ENCODE peak calls at places on chromosomes 4 and X, in ten cellular contexts. K is activated CD8-positive, alpha-beta memory T cell treated with anti-CD3 and anti-CD28 coated beads for 48 hours; O is left ventricle myocardium inferior; A is GM06990; T is NCI-H2171; Y is kidney; S is GM20000; N is heart left ventricle; D is psoas muscle; Z is dermis blood vessel endothelial cell. H is an unnamed sample.

GRCh38 chr4:2793578-2793919 is 664 bp downstream of the SH3BP2 start:
- DNase-seq in K (no peak), O (peak; percentile 44), A (peak; percentile 14), T (no peak), Y (peak; percentile 79), S (no peak), N (peak; percentile 76), D (peak; percentile 67), Z (peak; percentile 55), H (peak; percentile 43)

GRCh38 chr4:168840386-168840763 is 169.7 kb downstream of the CBR4 start:
- DNase-seq in K (no peak), O (no peak), A (no peak), T (no peak), Y (no peak), S (no peak), N (no peak), D (no peak), Z (no peak), H (no peak)

GRCh38 chr4:106978046-106978774 is 57.9 kb downstream of the DKK2 start:
- DNase-seq in K (no peak), O (no peak), A (no peak), T (no peak), Y (no peak), S (no peak), N (no peak), D (no peak), Z (no peak), H (no peak)

GRCh38 chrX:134251241-134251640 is 14.3 kb downstream of the CCDC160 start:
- DNase-seq in K (no peak), O (no peak), A (no peak), T (no peak), Y (no peak), S (no peak), N (no peak), D (no peak), Z (no peak), H (no peak)

GRCh38 chrX:131821945-131822622 is 201.0 kb upstream of the STK26 start:
- DNase-seq in K (no peak), O (no peak), A (peak; percentile 67), T (no peak), Y (peak; percentile 76), S (no peak), N (peak; percentile 73), D (peak; percentile 80), Z (peak; percentile 90), H (peak; percentile 53)

GRCh38 chrX:134753185-134754008 is 95.1 kb upstream of the PLAC1 start:
- DNase-seq in K (no peak), O (no peak), A (no peak), T (peak; percentile 67), Y (no peak), S (no peak), N (no peak), D (no peak), Z (peak; percentile 69), H (peak; percentile 62)

GRCh38 chrX:20378291-20378920 is 111.7 kb upstream of the RPS6KA3 start:
- DNase-seq in K (no peak), O (no peak), A (peak; percentile 13), T (no peak), Y (no peak), S (peak; percentile 15), N (no peak), D (no peak), Z (no peak), H (peak; percentile 3)

GRCh38 chrX:3191186-3191585 is 149.9 kb downstream of the ARSF start:
- DNase-seq in K (no peak), O (no peak), A (no peak), T (no peak), Y (no peak), S (no peak), N (no peak), D (no peak), Z (no peak), H (peak; percentile 61)

GRCh38 chrX:28120076-28120475 is 138.8 kb upstream of the DCAF8L1 start:
- DNase-seq in K (no peak), O (no peak), A (no peak), T (no peak), Y (no peak), S (no peak), N (no peak), D (no peak), Z (no peak), H (no peak)

GRCh38 chr4:126916626-126917140 is 716.1 kb upstream of the INTU start:
- DNase-seq in K (no peak), O (no peak), A (no peak), T (peak; percentile 1), Y (no peak), S (no peak), N (no peak), D (no peak), Z (no peak), H (peak; percentile 54)

GRCh38 chr4:92299152-92299551 is 4.6 kb upstream of the GRID2 start:
- DNase-seq in K (no peak), O (no peak), A (no peak), T (no peak), Y (no peak), S (no peak), N (no peak), D (no peak), Z (no peak), H (no peak)